ENCODE peak calls at places on chromosomes 11 and 22, in ten cellular contexts. S, I, O, L, A, Z, B, U, D and H are unnamed samples.

GRCh38 chr11:71323876-71324526 is 71.6 kb upstream of the SHANK2 start:
- DNase-seq in S (no peak), I (no peak), O (no peak), L (no peak), A (no peak), Z (no peak), B (no peak), U (peak), D (no peak), H (no peak)

GRCh38 chr11:67465190-67465522 is 3.9 kb downstream of the TMEM134 start:
- DNase-seq in S (no peak), I (no peak), O (no peak), L (no peak), A (peak), Z (no peak), B (no peak), U (no peak), D (no peak), H (no peak)

GRCh38 chr11:134975866-134976265 is 563.8 kb upstream of the B3GAT1 start:
- DNase-seq in S (no peak), I (no peak), O (no peak), L (no peak), A (no peak), Z (no peak), B (no peak), U (no peak), D (no peak), H (no peak)

GRCh38 chr11:130181295-130182272 is 22.0 kb downstream of the ST14 start:
- DNase-seq in S (peak), I (peak), O (no peak), L (no peak), A (peak), Z (no peak), B (no peak), U (no peak), D (peak), H (peak)

GRCh38 chr11:66371627-66372415 is at the start of gene SLC29A2:
- DNase-seq in S (peak), I (peak), O (peak), L (peak), A (peak), Z (peak), B (peak), U (peak), D (peak), H (peak)

GRCh38 chr11:114088216-114088615 is 28.7 kb downstream of the ZBTB16 start:
- DNase-seq in S (no peak), I (no peak), O (no peak), L (no peak), A (no peak), Z (no peak), B (no peak), U (no peak), D (no peak), H (peak)

GRCh38 chr22:28750471-28750881 is 8.6 kb downstream of the HSCB start:
- DNase-seq in S (no peak), I (no peak), O (no peak), L (no peak), A (no peak), Z (no peak), B (no peak), U (no peak), D (peak), H (peak)

GRCh38 chr11:83666149-83666548 is 380.0 kb upstream of the CCDC90B start:
- DNase-seq in S (no peak), I (no peak), O (no peak), L (no peak), A (no peak), Z (no peak), B (no peak), U (no peak), D (no peak), H (peak)

GRCh38 chr11:100872951-100873350 is 185.9 kb downstream of the ARHGAP42 start:
- DNase-seq in S (no peak), I (no peak), O (no peak), L (no peak), A (no peak), Z (no peak), B (no peak), U (no peak), D (no peak), H (no peak)

GRCh38 chr11:26841818-26842457 is 120.1 kb upstream of the SLC5A12 start:
- DNase-seq in S (no peak), I (no peak), O (no peak), L (no peak), A (peak), Z (no peak), B (no peak), U (no peak), D (peak), H (peak)

GRCh38 chr22:26857169-26857568 is 199.8 kb downstream of the MIAT start:
- DNase-seq in S (no peak), I (no peak), O (no peak), L (peak), A (no peak), Z (no peak), B (no peak), U (no peak), D (no peak), H (no peak)

GRCh38 chr11:107710301-107710700 is 1.6 kb downstream of the SLN start:
- DNase-seq in S (no peak), I (no peak), O (no peak), L (no peak), A (no peak), Z (no peak), B (no peak), U (no peak), D (no peak), H (no peak)

GRCh38 chr11:35605691-35606090 is 12.6 kb upstream of the FJX1 start:
- DNase-seq in S (no peak), I (no peak), O (no peak), L (no peak), A (no peak), Z (no peak), B (no peak), U (no peak), D (peak), H (no peak)

GRCh38 chr22:17339095-17339693 is 30.1 kb upstream of the CECR2 start:
- DNase-seq in S (no peak), I (no peak), O (no peak), L (no peak), A (no peak), Z (no peak), B (no peak), U (no peak), D (no peak), H (no peak)

GRCh38 chr22:48758905-48759875 is 1068.5 kb downstream of the BRD1 start:
- DNase-seq in S (no peak), I (no peak), O (no peak), L (peak), A (no peak), Z (no peak), B (no peak), U (no peak), D (no peak), H (no peak)

GRCh38 chr11:33179431-33179830 is 18.2 kb upstream of the CSTF3 start:
- DNase-seq in S (no peak), I (no peak), O (no peak), L (no peak), A (peak), Z (no peak), B (no peak), U (no peak), D (no peak), H (no peak)

GRCh38 chr11:61834278-61835004 is 6.3 kb downstream of the FADS2 start:
- DNase-seq in S (no peak), I (no peak), O (no peak), L (no peak), A (peak), Z (no peak), B (peak), U (no peak), D (peak), H (peak)

GRCh38 chr11:95066721-95067041 is at the start of gene SRSF8:
- DNase-seq in S (no peak), I (no peak), O (no peak), L (no peak), A (no peak), Z (no peak), B (no peak), U (no peak), D (no peak), H (no peak)

GRCh38 chr11:107583629-107584195 is 7.2 kb upstream of the ELMOD1 start:
- DNase-seq in S (no peak), I (no peak), O (no peak), L (no peak), A (no peak), Z (no peak), B (no peak), U (no peak), D (no peak), H (no peak)

GRCh38 chr11:47233989-47234668 is 14.5 kb downstream of the ACP2 start:
- DNase-seq in S (peak), I (no peak), O (no peak), L (no peak), A (peak), Z (no peak), B (no peak), U (no peak), D (peak), H (peak)

GRCh38 chr11:57637626-57638004 is 12.1 kb downstream of the YPEL4 start:
- DNase-seq in S (no peak), I (no peak), O (peak), L (peak), A (peak), Z (no peak), B (no peak), U (peak), D (peak), H (no peak)

GRCh38 chr22:47203554-47203991 is 441.1 kb downstream of the TBC1D22A start:
- DNase-seq in S (no peak), I (no peak), O (peak), L (peak), A (no peak), Z (no peak), B (no peak), U (no peak), D (peak), H (no peak)